ENCODE peak calls at places on chromosomes 3 and 15, in seven cellular contexts. B, Z, Q, F, A, X and I are unnamed samples.

GRCh38 chr15:22963546-22964125 is 16.5 kb downstream of the CYFIP1 start:
- DNase-seq in Q (no peak), A (no peak), Z (no peak), B (no peak), X (no peak), F (no peak), I (no peak)

GRCh38 chr15:52154896-52155865 is 36.0 kb downstream of the GNB5 start:
- DNase-seq in Q (no peak), Z (no peak), B (no peak), F (no peak), X (no peak), A (no peak), I (no peak)

GRCh38 chr3:193030276-193030675 is 112.6 kb upstream of the MB21D2 start:
- DNase-seq in F (no peak), Q (peak; percentile 40), Z (no peak), A (no peak), X (peak; percentile 29), B (peak; percentile 57), I (no peak)

GRCh38 chr3:39388741-39389248 is 5.6 kb downstream of the SLC25A38 start:
- DNase-seq in A (no peak), Z (no peak), Q (no peak), F (no peak), B (no peak), X (no peak), I (peak; percentile 74)

GRCh38 chr15:89128320-89129122 is 40.3 kb downstream of the ABHD2 start:
- DNase-seq in Z (no peak), B (no peak), A (no peak), X (no peak), Q (no peak), F (no peak), I (no peak)

GRCh38 chr3:25542571-25543039 is 114.5 kb downstream of the RARB start:
- DNase-seq in X (peak; percentile 10), B (peak; percentile 69), A (no peak), F (no peak), Z (no peak), Q (peak; percentile 23), I (no peak)

GRCh38 chr15:71761649-71762048 is 48.7 kb upstream of the NR2E3 start:
- DNase-seq in Q (peak; percentile 82), A (no peak), Z (no peak), X (peak; percentile 92), B (peak; percentile 75), F (peak; percentile 62), I (no peak)

GRCh38 chr3:177141899-177142651 is 55.2 kb downstream of the TBL1XR1 start:
- DNase-seq in F (no peak), Z (no peak), X (no peak), Q (no peak), A (no peak), B (no peak), I (no peak)

GRCh38 chr3:186636536-186636935 is 3.7 kb upstream of the FETUB start:
- DNase-seq in A (no peak), Z (no peak), X (no peak), F (no peak), B (no peak), Q (no peak), I (no peak)

GRCh38 chr3:14439501-14440167 is 37.2 kb downstream of the SLC6A6 start:
- DNase-seq in X (no peak), B (peak; percentile 76), Z (peak; percentile 89), Q (peak; percentile 70), F (no peak), A (no peak), I (no peak)

GRCh38 chr15:91863621-91864255 is 10.2 kb downstream of the SLCO3A1 start:
- DNase-seq in Q (no peak), A (no peak), B (no peak), F (no peak), Z (no peak), X (no peak), I (no peak)

GRCh38 chr3:116836286-116836685 is 126.7 kb downstream of the TUSC7 start:
- DNase-seq in Z (no peak), A (no peak), F (no peak), X (peak; percentile 4), B (no peak), Q (no peak), I (no peak)

GRCh38 chr15:89664951-89665350 is 9.7 kb upstream of the KIF7 start:
- DNase-seq in Q (no peak), B (no peak), X (no peak), Z (no peak), F (no peak), A (no peak), I (no peak)

GRCh38 chr15:83030021-83030420 is 18.6 kb upstream of the C15orf40 start:
- DNase-seq in A (no peak), X (no peak), Q (no peak), B (peak; percentile 32), Z (no peak), F (no peak), I (no peak)

GRCh38 chr15:68040144-68040543 is 14.0 kb upstream of the PIAS1 start:
- DNase-seq in F (no peak), Z (no peak), B (no peak), Q (no peak), A (no peak), X (no peak), I (no peak)

GRCh38 chr15:25860885-25861866 is 2.0 kb downstream of the ATP10A start:
- DNase-seq in Q (no peak), F (no peak), X (no peak), Z (no peak), A (peak; percentile 82), B (no peak), I (no peak)

GRCh38 chr3:165211749-165212148 is 15.6 kb upstream of the SLITRK3 start:
- DNase-seq in B (no peak), A (no peak), Q (no peak), F (no peak), X (no peak), Z (no peak), I (no peak)

GRCh38 chr3:49840371-49840770 is 16.0 kb downstream of the TRAIP start:
- DNase-seq in F (no peak), Z (peak; percentile 28), A (no peak), X (no peak), Q (peak; percentile 20), B (peak; percentile 11), I (no peak)

GRCh38 chr15:70245932-70246622 is 148.4 kb upstream of the TLE3 start:
- DNase-seq in A (no peak), X (peak; percentile 63), Q (peak; percentile 33), F (peak; percentile 62), B (peak; percentile 38), Z (peak; percentile 55), I (no peak)

GRCh38 chr15:23642413-23643044 is 5.1 kb downstream of the MAGEL2 start:
- DNase-seq in Z (peak; percentile 51), B (peak; percentile 66), X (peak; percentile 27), A (no peak), F (peak; percentile 10), Q (peak; percentile 53), I (peak; percentile 57)

GRCh38 chr3:114584734-114585371 is 291.0 kb downstream of the TIGIT start:
- DNase-seq in B (peak; percentile 22), Z (no peak), F (no peak), A (no peak), X (no peak), Q (peak; percentile 33), I (no peak)
- TF ChIP-seq CTCF in B (no peak), Z (no peak), F (no peak), A (no peak), X (no peak), Q (no peak), I (no peak)

DNA sequence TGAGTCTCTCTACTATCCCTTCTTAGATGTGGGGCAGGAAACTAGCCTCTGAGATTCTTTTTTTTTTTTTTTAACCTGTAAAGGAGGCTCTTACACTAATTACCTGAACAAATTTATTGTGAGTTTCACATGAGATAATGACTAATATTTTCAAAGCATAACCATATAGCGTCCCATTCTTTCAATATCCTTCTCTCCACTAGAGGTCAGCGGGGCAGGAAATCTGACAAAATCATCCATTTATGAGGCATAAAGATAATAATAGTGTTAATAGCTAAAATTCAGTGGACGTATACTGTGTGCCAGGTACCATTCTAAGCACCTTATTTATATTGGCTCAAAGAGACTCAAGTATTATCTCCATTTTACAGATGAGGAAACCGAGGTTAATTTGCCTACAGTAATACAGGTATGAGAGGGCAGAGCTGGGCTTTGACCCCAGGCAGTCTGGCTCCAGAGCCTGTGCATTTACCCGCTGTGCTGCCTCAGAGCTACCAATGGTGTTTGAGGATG is 16.3 kb upstream of the SMAD6 start:
- DNase-seq in B (no peak), X (peak; percentile 27), A (no peak), Q (no peak), F (no peak), Z (no peak), I (no peak)
- TF ChIP-seq CTCF in B (peak; percentile 38), X (no peak), A (no peak), Q (peak; percentile 47), F (peak; percentile 58), Z (no peak), I (no peak)

DNA sequence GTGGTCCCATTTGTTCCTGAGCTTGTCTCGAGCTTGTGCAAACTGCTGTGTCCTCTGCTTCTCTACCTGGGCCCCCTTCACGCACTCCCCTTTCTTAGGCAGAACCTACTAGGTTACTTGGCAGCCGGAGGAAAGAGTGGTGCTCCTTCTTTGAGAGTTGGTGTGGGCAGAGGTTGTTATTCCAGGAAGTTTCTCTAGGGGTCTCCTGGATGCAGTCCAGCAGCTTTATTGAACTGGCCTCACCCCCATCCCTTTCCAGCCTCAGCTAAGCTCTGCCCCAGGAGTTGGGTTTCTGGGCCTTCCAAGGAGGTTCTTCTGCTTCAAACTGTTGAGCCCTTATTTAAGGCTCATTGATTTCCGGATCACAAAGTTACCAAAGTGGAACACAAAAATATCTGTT is 103.2 kb downstream of the C3orf70 start:
- DNase-seq in B (no peak), Z (no peak), X (no peak), Q (no peak), F (no peak), A (no peak), I (no peak)
- TF ChIP-seq CTCF in B (no peak), Z (no peak), X (no peak), Q (no peak), F (no peak), A (no peak), I (no peak)

GRCh38 chr15:59186501-59186900 is 20.1 kb upstream of the LDHAL6B start:
- DNase-seq in B (peak; percentile 29), Z (no peak), X (no peak), A (no peak), F (no peak), Q (no peak), I (no peak)

GRCh38 chr15:59180946-59181345 is 25.7 kb upstream of the LDHAL6B start:
- DNase-seq in X (no peak), F (no peak), Q (peak; percentile 46), A (no peak), B (peak; percentile 35), Z (no peak), I (no peak)

GRCh38 chr15:59189224-59189623 is 17.4 kb upstream of the LDHAL6B start:
- DNase-seq in Z (no peak), Q (no peak), F (no peak), B (no peak), A (no peak), X (no peak), I (no peak)

GRCh38 chr15:59190291-59190690 is 16.4 kb upstream of the LDHAL6B start:
- DNase-seq in F (no peak), Z (no peak), X (no peak), B (no peak), A (no peak), Q (no peak), I (no peak)

DNA sequence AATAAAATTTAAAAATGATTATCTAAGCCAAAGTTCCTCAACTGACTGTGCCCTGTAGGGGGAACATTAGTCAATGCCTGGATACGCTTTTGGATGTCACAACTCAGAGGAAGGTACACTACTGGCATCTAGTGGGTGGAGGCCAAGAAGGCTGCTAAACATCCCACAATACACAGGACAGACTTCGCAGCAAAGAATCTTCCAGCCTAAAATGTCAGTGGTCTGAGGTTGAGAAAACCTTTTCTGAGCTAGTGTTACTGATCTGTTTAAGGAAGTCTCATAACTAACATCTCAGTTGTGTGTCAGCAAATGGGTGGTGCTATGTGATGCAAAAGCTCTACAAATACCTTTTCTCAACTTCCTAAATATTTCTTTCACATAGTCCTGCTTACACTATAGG is 20.9 kb upstream of the LDHAL6B start:
- DNase-seq in X (no peak), F (no peak), A (no peak), B (no peak), Z (no peak), Q (no peak), I (no peak)
- TF ChIP-seq CTCF in X (no peak), F (peak; percentile 16), A (no peak), B (no peak), Z (no peak), Q (no peak), I (no peak)